ENCODE peak calls at places on chromosomes 3 and 15, in nine cellular contexts. One of them, this sample, is unnamed. For H3K4me1, the result is how much of the 10 kb centered on the place peaks cover.

GRCh38 chr3:197912770-197913476 is 37.1 kb upstream of the RPL35A start:
- DNase-seq in HepG2: no peak
- DNase-seq in SK-N-SH: no peak
- DNase-seq in upper lobe of left lung: peak
- DNase-seq in ovary: peak
- DNase-seq in stomach: no peak
- DNase-seq in A549: no peak
- DNase-seq in H1: no peak
- DNase-seq in sigmoid colon: no peak
- DNase-seq in this sample: no peak

GRCh38 chr3:45218578-45219390 is 7.3 kb downstream of the TMEM158 start:
- DNase-seq in HepG2: no peak
- DNase-seq in SK-N-SH: no peak
- DNase-seq in upper lobe of left lung: no peak
- DNase-seq in ovary: no peak
- DNase-seq in stomach: no peak
- DNase-seq in A549: no peak
- DNase-seq in H1: no peak
- DNase-seq in sigmoid colon: no peak
- DNase-seq in this sample: peak

GRCh38 chr3:56421205-56421604 is 47.1 kb downstream of the ERC2 start:
- DNase-seq in HepG2: no peak
- DNase-seq in SK-N-SH: no peak
- DNase-seq in upper lobe of left lung: no peak
- DNase-seq in ovary: no peak
- DNase-seq in stomach: no peak
- DNase-seq in A549: no peak
- DNase-seq in H1: no peak
- DNase-seq in sigmoid colon: no peak
- DNase-seq in this sample: no peak

GRCh38 chr3:123919353-123919752 is 35.2 kb upstream of the MYLK start:
- DNase-seq in HepG2: no peak
- DNase-seq in SK-N-SH: no peak
- DNase-seq in upper lobe of left lung: no peak
- DNase-seq in ovary: no peak
- DNase-seq in stomach: no peak
- DNase-seq in A549: no peak
- DNase-seq in H1: no peak
- DNase-seq in sigmoid colon: no peak
- DNase-seq in this sample: no peak

GRCh38 chr3:47298439-47298838 is 15.7 kb downstream of the KLHL18 start:
- DNase-seq in HepG2: no peak
- DNase-seq in SK-N-SH: no peak
- DNase-seq in upper lobe of left lung: no peak
- DNase-seq in ovary: no peak
- DNase-seq in stomach: no peak
- DNase-seq in A549: no peak
- DNase-seq in H1: no peak
- DNase-seq in sigmoid colon: no peak
- DNase-seq in this sample: no peak

GRCh38 chr3:133301194-133301593 is 98.7 kb upstream of the BFSP2 start:
- DNase-seq in HepG2: no peak
- DNase-seq in SK-N-SH: no peak
- DNase-seq in upper lobe of left lung: no peak
- DNase-seq in ovary: no peak
- DNase-seq in stomach: no peak
- DNase-seq in A549: no peak
- DNase-seq in H1: no peak
- DNase-seq in sigmoid colon: no peak
- DNase-seq in this sample: no peak

GRCh38 chr15:59691194-59691805 is 2.2 kb upstream of the BNIP2 start:
- DNase-seq in HepG2: peak
- DNase-seq in SK-N-SH: peak
- DNase-seq in upper lobe of left lung: no peak
- DNase-seq in ovary: no peak
- DNase-seq in stomach: peak
- DNase-seq in A549: peak
- DNase-seq in H1: no peak
- DNase-seq in sigmoid colon: no peak
- DNase-seq in this sample: no peak

GRCh38 chr3:10423171-10423882 is 82.1 kb downstream of the ATP2B2 start:
- DNase-seq in HepG2: no peak
- DNase-seq in SK-N-SH: no peak
- DNase-seq in upper lobe of left lung: no peak
- DNase-seq in ovary: no peak
- DNase-seq in stomach: no peak
- DNase-seq in A549: no peak
- DNase-seq in H1: peak
- DNase-seq in sigmoid colon: no peak
- DNase-seq in this sample: no peak

GRCh38 chr15:76460871-76461270 is 124.3 kb downstream of the ISL2 start:
- DNase-seq in HepG2: no peak
- DNase-seq in SK-N-SH: no peak
- DNase-seq in upper lobe of left lung: no peak
- DNase-seq in ovary: no peak
- DNase-seq in stomach: no peak
- DNase-seq in A549: no peak
- DNase-seq in H1: no peak
- DNase-seq in sigmoid colon: no peak
- DNase-seq in this sample: no peak

GRCh38 chr15:55823191-55823670 is 80.3 kb upstream of the PRTG start:
- DNase-seq in HepG2: no peak
- DNase-seq in SK-N-SH: no peak
- DNase-seq in upper lobe of left lung: no peak
- DNase-seq in ovary: no peak
- DNase-seq in stomach: no peak
- DNase-seq in A549: no peak
- DNase-seq in H1: no peak
- DNase-seq in sigmoid colon: no peak
- DNase-seq in this sample: no peak

GRCh38 chr15:98568382-98569017 is 79.8 kb upstream of the IGF1R start:
- DNase-seq in HepG2: no peak
- DNase-seq in SK-N-SH: no peak
- DNase-seq in upper lobe of left lung: no peak
- DNase-seq in ovary: no peak
- DNase-seq in stomach: no peak
- DNase-seq in A549: peak
- DNase-seq in H1: no peak
- DNase-seq in sigmoid colon: no peak
- DNase-seq in this sample: no peak

GRCh38 chr15:79527821-79528220 is 95.7 kb downstream of the MINAR1 start:
- DNase-seq in HepG2: no peak
- DNase-seq in SK-N-SH: no peak
- DNase-seq in upper lobe of left lung: no peak
- DNase-seq in ovary: no peak
- DNase-seq in stomach: no peak
- DNase-seq in A549: no peak
- DNase-seq in H1: peak
- DNase-seq in sigmoid colon: no peak
- DNase-seq in this sample: no peak

GRCh38 chr3:126100688-126101301 is 16.9 kb upstream of the SLC41A3 start:
- DNase-seq in HepG2: no peak
- DNase-seq in SK-N-SH: peak
- DNase-seq in upper lobe of left lung: no peak
- DNase-seq in ovary: no peak
- DNase-seq in stomach: no peak
- DNase-seq in A549: no peak
- DNase-seq in H1: no peak
- DNase-seq in sigmoid colon: peak
- DNase-seq in this sample: no peak

GRCh38 chr15:63391669-63392354 is 10.2 kb upstream of the CA12 start:
- DNase-seq in HepG2: no peak
- DNase-seq in SK-N-SH: no peak
- DNase-seq in upper lobe of left lung: no peak
- DNase-seq in ovary: no peak
- DNase-seq in stomach: no peak
- DNase-seq in A549: no peak
- DNase-seq in H1: no peak
- DNase-seq in sigmoid colon: no peak
- DNase-seq in this sample: no peak

GRCh38 chr15:33374181-33375006 is 63.6 kb downstream of the RYR3 start:
- DNase-seq in HepG2: no peak
- DNase-seq in SK-N-SH: peak
- DNase-seq in upper lobe of left lung: no peak
- DNase-seq in ovary: no peak
- DNase-seq in stomach: no peak
- DNase-seq in A549: no peak
- DNase-seq in H1: no peak
- DNase-seq in sigmoid colon: no peak
- DNase-seq in this sample: no peak

GRCh38 chr15:74901612-74902063 is 5.0 kb downstream of the FAM219B start:
- DNase-seq in HepG2: peak
- DNase-seq in SK-N-SH: peak
- DNase-seq in upper lobe of left lung: no peak
- DNase-seq in ovary: peak
- DNase-seq in stomach: peak
- DNase-seq in A549: peak
- DNase-seq in H1: peak
- DNase-seq in sigmoid colon: peak
- DNase-seq in this sample: no peak

GRCh38 chr3:21294768-21295167 is 456.2 kb downstream of the ZNF385D start:
- DNase-seq in HepG2: no peak
- DNase-seq in SK-N-SH: no peak
- DNase-seq in upper lobe of left lung: no peak
- DNase-seq in ovary: no peak
- DNase-seq in stomach: no peak
- DNase-seq in A549: no peak
- DNase-seq in H1: no peak
- DNase-seq in sigmoid colon: no peak
- DNase-seq in this sample: no peak

GRCh38 chr15:51775967-51776816 is 24.8 kb downstream of the TMOD2 start:
- DNase-seq in HepG2: peak
- DNase-seq in SK-N-SH: peak
- DNase-seq in upper lobe of left lung: no peak
- DNase-seq in ovary: peak
- DNase-seq in stomach: peak
- DNase-seq in A549: peak
- DNase-seq in H1: peak
- DNase-seq in sigmoid colon: no peak
- DNase-seq in this sample: no peak

GRCh38 chr15:75731248-75732100 is 18.8 kb upstream of the CSPG4 start:
- DNase-seq in HepG2: no peak
- DNase-seq in SK-N-SH: peak
- DNase-seq in upper lobe of left lung: no peak
- DNase-seq in ovary: peak
- DNase-seq in stomach: no peak
- DNase-seq in A549: no peak
- DNase-seq in H1: peak
- DNase-seq in sigmoid colon: peak
- DNase-seq in this sample: peak

GRCh38 chr3:115975353-115975752 is 352.0 kb downstream of the GAP43 start:
- DNase-seq in HepG2: peak
- DNase-seq in SK-N-SH: no peak
- DNase-seq in upper lobe of left lung: no peak
- DNase-seq in ovary: no peak
- DNase-seq in stomach: no peak
- DNase-seq in A549: peak
- DNase-seq in H1: no peak
- DNase-seq in sigmoid colon: no peak
- DNase-seq in this sample: no peak
- TF ChIP-seq EP300 in HepG2: no peak
- TF ChIP-seq EP300 in SK-N-SH: no peak
- TF ChIP-seq EP300 in upper lobe of left lung: no peak
- TF ChIP-seq EP300 in ovary: no peak
- TF ChIP-seq EP300 in stomach: no peak
- TF ChIP-seq EP300 in A549: no peak
- TF ChIP-seq EP300 in H1: no peak
- TF ChIP-seq EP300 in sigmoid colon: no peak
- TF ChIP-seq EP300 in this sample: no peak

DNA sequence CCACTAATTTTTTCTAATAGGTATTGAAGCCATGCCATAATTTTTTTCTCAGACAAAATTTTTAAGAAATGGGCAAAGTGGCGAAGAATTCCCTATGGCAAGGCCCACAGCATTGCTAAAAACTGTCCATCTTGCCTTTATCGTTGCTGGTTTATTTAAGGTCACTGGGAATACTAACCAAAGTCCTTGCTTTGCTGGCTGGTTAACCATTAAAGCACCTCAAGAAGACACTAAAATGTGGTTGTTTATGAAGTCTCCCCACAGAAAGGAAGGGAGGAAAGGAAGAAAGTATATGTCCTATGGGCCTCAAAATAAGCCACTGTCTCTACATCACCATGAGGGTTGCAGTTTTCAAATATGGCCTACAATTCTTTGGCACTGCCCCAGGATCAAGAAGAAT is 13.3 kb downstream of the SH3BP5 start:
- DNase-seq in HepG2: no peak
- DNase-seq in SK-N-SH: no peak
- DNase-seq in upper lobe of left lung: no peak
- DNase-seq in ovary: no peak
- DNase-seq in stomach: no peak
- DNase-seq in A549: no peak
- DNase-seq in H1: no peak
- DNase-seq in sigmoid colon: no peak
- DNase-seq in this sample: no peak
- H3K4me1 ChIP-seq in HepG2: under half
- H3K4me1 ChIP-seq in SK-N-SH: under half
- H3K4me1 ChIP-seq in upper lobe of left lung: half or more
- H3K4me1 ChIP-seq in ovary: under half
- H3K4me1 ChIP-seq in stomach: under half
- H3K4me1 ChIP-seq in A549: under half
- H3K4me1 ChIP-seq in H1: under half
- H3K4me1 ChIP-seq in sigmoid colon: under half
- H3K4me1 ChIP-seq in this sample: half or more

DNA sequence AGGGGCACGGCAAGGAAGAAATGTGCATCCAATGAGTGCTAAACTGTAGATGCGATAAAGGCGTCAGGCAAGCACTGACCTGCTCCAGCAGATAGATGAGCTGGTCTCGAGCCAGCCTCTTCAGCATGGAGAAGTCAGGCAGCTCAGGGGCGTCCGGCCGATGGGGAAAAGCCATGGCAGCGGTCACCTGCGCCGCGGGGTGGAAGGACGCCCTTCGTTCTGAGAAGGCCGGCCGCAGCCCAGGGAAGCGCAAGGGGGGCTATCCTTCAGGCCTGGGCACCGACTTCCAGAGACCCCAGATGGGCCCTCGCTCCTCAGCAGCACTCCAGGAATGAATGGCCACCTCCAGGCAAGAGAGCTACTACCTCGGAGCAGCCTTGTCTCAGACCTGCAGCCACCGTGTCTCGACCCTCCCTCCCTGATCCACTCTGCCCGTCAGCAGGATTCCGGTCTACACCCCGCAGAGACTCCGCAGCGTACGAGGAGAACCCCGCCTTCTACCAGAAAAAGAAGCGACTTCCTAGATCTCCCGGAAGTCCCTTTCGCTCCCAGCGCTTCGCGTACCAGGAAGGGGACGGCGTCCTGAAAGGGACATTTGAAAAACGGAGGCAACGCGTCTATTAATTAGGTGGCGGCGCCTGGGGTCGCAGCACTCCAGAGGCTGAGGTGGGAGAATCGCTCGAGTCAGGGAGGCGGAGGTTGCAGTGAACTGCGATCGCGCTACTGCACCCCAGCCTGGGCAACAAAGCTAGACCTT is at the start of gene VPS33B:
- DNase-seq in HepG2: peak
- DNase-seq in SK-N-SH: peak
- DNase-seq in upper lobe of left lung: peak
- DNase-seq in ovary: peak
- DNase-seq in stomach: peak
- DNase-seq in A549: peak
- DNase-seq in H1: peak
- DNase-seq in sigmoid colon: peak
- DNase-seq in this sample: peak
- TF ChIP-seq CTCF in HepG2: peak
- TF ChIP-seq CTCF in SK-N-SH: no peak
- TF ChIP-seq CTCF in upper lobe of left lung: peak
- TF ChIP-seq CTCF in ovary: no peak
- TF ChIP-seq CTCF in stomach: no peak
- TF ChIP-seq CTCF in A549: no peak
- TF ChIP-seq CTCF in H1: no peak
- TF ChIP-seq CTCF in sigmoid colon: no peak
- TF ChIP-seq CTCF in this sample: no peak

GRCh38 chr3:137820366-137820765 is 56.3 kb downstream of the SOX14 start:
- DNase-seq in HepG2: no peak
- DNase-seq in SK-N-SH: no peak
- DNase-seq in upper lobe of left lung: no peak
- DNase-seq in ovary: no peak
- DNase-seq in stomach: no peak
- DNase-seq in A549: no peak
- DNase-seq in H1: no peak
- DNase-seq in sigmoid colon: no peak
- DNase-seq in this sample: no peak
- TF ChIP-seq EP300 in HepG2: no peak
- TF ChIP-seq EP300 in SK-N-SH: no peak
- TF ChIP-seq EP300 in upper lobe of left lung: no peak
- TF ChIP-seq EP300 in ovary: no peak
- TF ChIP-seq EP300 in stomach: no peak
- TF ChIP-seq EP300 in A549: no peak
- TF ChIP-seq EP300 in H1: no peak
- TF ChIP-seq EP300 in sigmoid colon: no peak
- TF ChIP-seq EP300 in this sample: no peak

This sample was measured in suprapubic skin.